ENCODE peak calls at places on chromosomes 4 and X, in ten cellular contexts. N is endodermal cell, I is Caco-2, T is psoas muscle, Y is HCT116, B is suprapubic skin, G is cardiac muscle cell, K is hepatocyte, V is H1, L is fibroblast of lung. Q is an unnamed sample.
A peak's percentile ranks its signal among the peaks of the same experiment; 100 is the strongest.

GRCh38 chr4:95761441-95761840 is 78.5 kb upstream of the PDHA2 start:
- DNase-seq in Y (peak; percentile 1), B (no peak), N (no peak), K (peak; percentile 4), G (no peak), V (no peak), T (no peak), I (no peak), L (peak; percentile 40), Q (no peak)

GRCh38 chrX:10121787-10122186 is 35.0 kb upstream of the CLCN4 start:
- DNase-seq in K (no peak), V (no peak), I (no peak), Y (no peak), N (no peak), B (no peak), G (no peak), L (no peak), T (no peak), Q (no peak)

GRCh38 chrX:68827256-68827655 is 1.6 kb upstream of the EFNB1 start:
- DNase-seq in L (no peak), T (no peak), N (no peak), K (no peak), V (no peak), B (no peak), Y (no peak), G (no peak), I (no peak), Q (no peak)

GRCh38 chr4:56220261-56220660 is 167.0 kb downstream of the AASDH start:
- DNase-seq in G (no peak), B (no peak), T (no peak), Y (no peak), V (no peak), K (no peak), I (no peak), L (peak; percentile 41), N (no peak), Q (no peak)

GRCh38 chrX:50827996-50828395 is 14.0 kb upstream of the SHROOM4 start:
- DNase-seq in T (no peak), B (no peak), N (no peak), K (peak; percentile 30), L (no peak), V (no peak), G (no peak), I (no peak), Y (peak; percentile 27), Q (no peak)

GRCh38 chr4:158202475-158202874 is 7.8 kb upstream of the TMEM144 start:
- DNase-seq in K (no peak), T (no peak), B (no peak), L (no peak), Y (no peak), I (no peak), V (no peak), N (no peak), G (no peak), Q (no peak)

GRCh38 chr4:81512945-81513584 is 41.4 kb upstream of the RASGEF1B start:
- DNase-seq in G (no peak), K (no peak), Y (no peak), V (no peak), N (no peak), B (no peak), T (no peak), L (no peak), I (no peak), Q (no peak)

GRCh38 chrX:64394874-64395567 is at the start of gene MTMR8:
- DNase-seq in Y (peak; percentile 41), T (peak; percentile 82), G (peak; percentile 83), V (peak; percentile 81), L (peak; percentile 33), B (peak; percentile 81), N (peak; percentile 93), I (peak; percentile 77), K (peak; percentile 82), Q (peak; percentile 79)

GRCh38 chr4:46445689-46446339 is 55.9 kb upstream of the GABRA2 start:
- DNase-seq in G (no peak), L (peak; percentile 15), B (no peak), T (no peak), I (no peak), N (no peak), Y (no peak), V (no peak), K (no peak), Q (no peak)

GRCh38 chr4:33831667-33832066 is 2412.6 kb downstream of the ARAP2 start:
- DNase-seq in Y (no peak), B (no peak), T (no peak), L (no peak), G (no peak), I (no peak), V (no peak), K (no peak), N (no peak), Q (no peak)

GRCh38 chrX:69556094-69557011 is 52.2 kb downstream of the NALF2 start:
- DNase-seq in T (no peak), B (no peak), K (peak; percentile 83), L (peak; percentile 26), Y (peak; percentile 84), V (peak; percentile 52), I (peak; percentile 84), N (peak; percentile 85), G (peak; percentile 72), Q (peak; percentile 83)

GRCh38 chr4:100169796-100170485 is 20.3 kb downstream of the DDIT4L start:
- DNase-seq in B (no peak), G (no peak), I (no peak), K (peak; percentile 11), Y (no peak), N (no peak), T (no peak), V (no peak), L (no peak), Q (no peak)

DNA sequence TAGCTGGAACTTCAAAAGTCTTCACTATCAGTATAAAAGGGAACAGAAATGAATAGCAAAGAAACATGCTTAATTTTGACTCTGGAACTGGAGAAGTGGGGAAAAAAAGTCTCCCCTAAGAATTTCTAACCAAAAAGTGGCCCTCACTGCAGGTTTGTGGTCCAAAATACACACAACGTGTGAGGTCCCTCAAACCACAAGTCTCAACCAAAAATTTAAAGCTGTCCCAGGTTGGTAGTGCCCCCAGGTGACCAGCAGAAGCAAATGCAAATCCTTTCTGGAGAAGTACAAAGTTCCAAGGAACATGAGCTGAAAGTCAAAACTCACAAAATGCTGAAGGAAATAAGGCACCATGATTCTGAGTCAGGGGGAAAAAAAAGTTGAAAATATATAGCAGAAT is 23.6 kb upstream of the VAMP7 start:
- DNase-seq in Y (no peak), I (peak; percentile 1), K (no peak), G (no peak), N (peak; percentile 51), B (no peak), V (no peak), T (no peak), L (peak; percentile 9), Q (no peak)
- TF ChIP-seq CTCF in Y (peak; percentile 54), I (peak; percentile 26), K (no peak), G (no peak), N (peak; percentile 61), B (no peak), V (peak; percentile 42), T (no peak), L (peak; percentile 22), Q (no peak)

GRCh38 chr4:168636040-168636439 is 139.2 kb downstream of the PALLD start:
- DNase-seq in V (no peak), G (no peak), N (no peak), L (no peak), K (no peak), B (no peak), T (no peak), I (no peak), Y (no peak), Q (no peak)
- H3K4me1 ChIP-seq in V (peaks cover 10% of the 10 kb centered on the region), G (peaks cover 28% of the 10 kb centered on the region), N (peaks cover 10% of the 10 kb centered on the region), L (peaks cover 26% of the 10 kb centered on the region), K (peaks cover 20% of the 10 kb centered on the region), B (peaks cover 42% of the 10 kb centered on the region), T (peaks cover 68% of the 10 kb centered on the region), I (no peaks in the 10 kb centered on the region), Y (peaks cover 78% of the 10 kb centered on the region), Q (peaks cover 4% of the 10 kb centered on the region)

GRCh38 chrX:152813211-152813610 is 17.3 kb downstream of the CETN2 start:
- DNase-seq in L (no peak), V (no peak), K (no peak), G (no peak), I (no peak), N (no peak), B (no peak), T (no peak), Y (no peak), Q (no peak)
- H3K4me3 ChIP-seq in L (no peak overlapping the region), V (no peak overlapping the region), K (no peak overlapping the region), G (no peak overlapping the region), I (no peak overlapping the region), N (no peak overlapping the region), B (no peak overlapping the region), T (no peak overlapping the region), Y (no peak overlapping the region), Q (no peak overlapping the region)

GRCh38 chr4:8307126-8307525 is 37.6 kb downstream of the HTRA3 start:
- DNase-seq in T (peak; percentile 80), V (no peak), N (peak; percentile 38), Y (no peak), B (peak; percentile 50), G (no peak), K (no peak), I (no peak), L (no peak), Q (no peak)

GRCh38 chr4:8308144-8308543 is 38.6 kb downstream of the HTRA3 start:
- DNase-seq in I (no peak), K (no peak), V (no peak), B (peak; percentile 56), T (peak; percentile 38), Y (no peak), N (peak; percentile 39), L (no peak), G (no peak), Q (no peak)

GRCh38 chr4:8310306-8310705 is 40.8 kb downstream of the HTRA3 start:
- DNase-seq in B (no peak), G (no peak), Y (no peak), I (no peak), N (peak; percentile 30), V (no peak), L (no peak), K (no peak), T (peak; percentile 48), Q (no peak)

GRCh38 chr4:8307714-8308113 is 38.2 kb downstream of the HTRA3 start:
- DNase-seq in G (no peak), K (no peak), L (no peak), N (peak; percentile 22), T (peak; percentile 51), Y (no peak), B (peak; percentile 60), I (no peak), V (no peak), Q (peak; percentile 3)

DNA sequence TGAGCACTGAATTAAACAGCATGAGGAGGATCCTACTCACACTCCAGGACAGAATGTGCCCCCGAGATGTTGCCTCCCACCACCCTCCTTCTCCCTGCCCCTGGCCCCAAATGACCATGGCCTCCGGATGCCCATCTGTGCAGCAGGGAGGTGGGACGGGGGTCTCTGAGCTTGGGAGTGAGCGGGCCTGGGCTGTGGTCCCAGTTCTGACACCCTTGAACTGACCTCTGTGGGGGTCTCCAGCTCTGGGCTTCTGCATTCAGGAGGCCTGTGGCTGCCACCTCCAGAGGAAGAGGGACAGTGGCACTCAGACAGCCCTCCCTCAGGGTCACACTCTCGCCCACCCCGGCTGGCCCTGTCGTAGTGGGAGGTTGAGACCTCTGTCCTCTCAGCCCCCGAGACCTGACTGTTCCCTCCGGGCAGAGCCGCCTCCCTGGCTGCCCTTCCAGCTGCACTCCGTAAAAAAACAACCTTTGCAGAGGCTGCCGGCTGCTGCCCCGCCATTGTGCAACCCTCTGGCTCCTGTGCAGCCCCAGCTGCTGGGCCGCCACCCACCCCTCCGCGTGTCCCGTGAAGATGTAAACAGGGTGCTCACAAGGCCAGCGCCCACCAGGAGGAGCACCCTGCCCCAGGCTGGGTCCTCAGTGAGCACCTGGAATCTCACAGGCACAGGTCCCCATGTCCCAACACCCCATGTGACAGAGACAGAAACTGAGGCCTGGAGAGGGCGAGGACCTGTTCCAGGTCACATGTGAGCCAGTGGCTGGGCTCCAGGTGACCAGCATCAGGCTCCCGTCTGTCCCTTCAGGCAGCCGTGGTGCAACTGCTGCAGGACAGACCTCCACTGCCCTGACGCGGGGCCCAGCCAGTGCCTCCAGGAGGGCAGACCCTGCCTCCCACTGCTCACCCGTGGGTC is 39.6 kb downstream of the HTRA3 start:
- DNase-seq in N (peak; percentile 45), L (peak; percentile 73), Y (no peak), B (peak; percentile 90), G (no peak), V (no peak), I (no peak), T (peak; percentile 91), K (no peak), Q (no peak)
- TF ChIP-seq CTCF in N (no peak), L (peak; percentile 36), Y (no peak), B (peak; percentile 13), G (peak; percentile 15), V (no peak), I (no peak), T (peak; percentile 13), K (no peak), Q (no peak)